ENCODE peak calls at places on chromosomes 2 and 18, in nine cellular contexts. P, U, G, A, B, W, K, X and H are unnamed samples.

GRCh38 chr2:61959381-61960293 is 54.2 kb downstream of the COMMD1 start:
- DNase-seq in P (no peak), U (no peak), G (no peak), A (no peak), B (peak), W (no peak), K (no peak), X (no peak), H (no peak)

GRCh38 chr2:217943379-217944321 is 59.1 kb downstream of the TNS1 start:
- DNase-seq in P (no peak), U (peak), G (no peak), A (no peak), B (peak), W (peak), K (no peak), X (peak), H (peak)

GRCh38 chr2:6913415-6914157 is 3.6 kb upstream of the RNF144A start:
- DNase-seq in P (no peak), U (no peak), G (no peak), A (peak), B (no peak), W (no peak), K (no peak), X (no peak), H (no peak)

GRCh38 chr2:121974919-121975654 is 219.6 kb downstream of the TSN start:
- DNase-seq in P (peak), U (peak), G (peak), A (peak), B (peak), W (peak), K (peak), X (no peak), H (peak)

GRCh38 chr2:69466728-69467127 is 29.5 kb upstream of the NFU1 start:
- DNase-seq in P (no peak), U (no peak), G (no peak), A (no peak), B (no peak), W (no peak), K (no peak), X (no peak), H (no peak)

GRCh38 chr2:130327703-130328527 is 14.8 kb upstream of the IMP4 start:
- DNase-seq in P (no peak), U (peak), G (no peak), A (no peak), B (no peak), W (no peak), K (no peak), X (no peak), H (no peak)

GRCh38 chr2:61575447-61575859 is 37.3 kb upstream of the XPO1 start:
- DNase-seq in P (no peak), U (peak), G (peak), A (no peak), B (peak), W (no peak), K (no peak), X (no peak), H (no peak)

GRCh38 chr2:149826471-149827125 is 239.0 kb upstream of the MMADHC start:
- DNase-seq in P (no peak), U (no peak), G (no peak), A (no peak), B (no peak), W (no peak), K (no peak), X (no peak), H (no peak)

GRCh38 chr2:114389021-114389420 is 53.4 kb upstream of the DPP10 start:
- DNase-seq in P (no peak), U (no peak), G (no peak), A (no peak), B (no peak), W (no peak), K (no peak), X (no peak), H (no peak)

GRCh38 chr2:46780801-46781445 is 134.7 kb downstream of the MCFD2 start:
- DNase-seq in P (no peak), U (no peak), G (no peak), A (no peak), B (peak), W (no peak), K (no peak), X (no peak), H (no peak)

GRCh38 chr2:12091201-12091806 is 344.9 kb downstream of the LPIN1 start:
- DNase-seq in P (no peak), U (peak), G (no peak), A (no peak), B (no peak), W (no peak), K (no peak), X (no peak), H (no peak)

GRCh38 chr18:58167073-58167472 is 123.0 kb downstream of the NEDD4L start:
- DNase-seq in P (no peak), U (no peak), G (no peak), A (no peak), B (no peak), W (no peak), K (no peak), X (no peak), H (no peak)

GRCh38 chr2:230326453-230327417 is at the start of gene SP140L:
- DNase-seq in P (peak), U (peak), G (peak), A (peak), B (peak), W (peak), K (peak), X (peak), H (peak)

GRCh38 chr2:75199428-75200011 is at the start of gene TACR1:
- DNase-seq in P (peak), U (peak), G (peak), A (peak), B (peak), W (no peak), K (peak), X (peak), H (no peak)

GRCh38 chr2:191488135-191488534 is 189.8 kb upstream of the NABP1 start:
- DNase-seq in P (no peak), U (peak), G (no peak), A (no peak), B (no peak), W (no peak), K (no peak), X (no peak), H (no peak)

GRCh38 chr2:44937688-44938240 is 3.7 kb upstream of the SIX3 start:
- DNase-seq in P (no peak), U (no peak), G (no peak), A (no peak), B (peak), W (peak), K (no peak), X (no peak), H (no peak)

GRCh38 chr2:66521459-66521858 is 86.5 kb downstream of the MEIS1 start:
- DNase-seq in P (no peak), U (no peak), G (no peak), A (no peak), B (no peak), W (no peak), K (no peak), X (no peak), H (no peak)

GRCh38 chr18:79393181-79393598 is 2.5 kb upstream of the NFATC1 start:
- DNase-seq in P (peak), U (no peak), G (no peak), A (no peak), B (peak), W (no peak), K (no peak), X (peak), H (peak)

GRCh38 chr2:109129921-109130725 is 1.1 kb downstream of the SH3RF3 start:
- DNase-seq in P (no peak), U (no peak), G (no peak), A (no peak), B (no peak), W (no peak), K (no peak), X (no peak), H (no peak)

GRCh38 chr2:135839713-135840112 is 2.7 kb upstream of the LCT start:
- DNase-seq in P (no peak), U (no peak), G (no peak), A (no peak), B (no peak), W (no peak), K (no peak), X (no peak), H (no peak)

GRCh38 chr18:65269375-65269774 is 481.4 kb upstream of the CDH7 start:
- DNase-seq in P (no peak), U (no peak), G (no peak), A (no peak), B (no peak), W (no peak), K (no peak), X (no peak), H (no peak)

GRCh38 chr2:18118703-18119102 is 240.2 kb downstream of the KCNS3 start:
- DNase-seq in P (no peak), U (no peak), G (no peak), A (no peak), B (no peak), W (no peak), K (no peak), X (no peak), H (no peak)

GRCh38 chr2:146820672-146821071 is 1024.2 kb upstream of the ACVR2A start:
- DNase-seq in P (no peak), U (peak), G (no peak), A (no peak), B (no peak), W (no peak), K (no peak), X (no peak), H (no peak)

GRCh38 chr18:61209802-61210201 is 123.4 kb upstream of the CDH20 start:
- DNase-seq in P (no peak), U (no peak), G (no peak), A (no peak), B (no peak), W (no peak), K (no peak), X (no peak), H (no peak)

GRCh38 chr2:202215179-202215578 is 23.2 kb downstream of the SUMO1 start:
- DNase-seq in P (no peak), U (no peak), G (no peak), A (no peak), B (no peak), W (no peak), K (no peak), X (no peak), H (no peak)

GRCh38 chr18:31275722-31276463 is 42.1 kb upstream of the DSG1 start:
- DNase-seq in P (no peak), U (peak), G (no peak), A (no peak), B (peak), W (peak), K (no peak), X (no peak), H (no peak)

GRCh38 chr2:110678457-110679336 is 834 bp upstream of the BUB1 start:
- DNase-seq in P (peak), U (no peak), G (no peak), A (peak), B (peak), W (no peak), K (peak), X (no peak), H (peak)

GRCh38 chr2:61905372-61906186 is at the start of gene COMMD1:
- DNase-seq in P (peak), U (peak), G (peak), A (peak), B (peak), W (no peak), K (peak), X (peak), H (peak)

GRCh38 chr2:190714958-190715357 is 66.1 kb downstream of the NAB1 start:
- DNase-seq in P (no peak), U (peak), G (no peak), A (no peak), B (no peak), W (peak), K (no peak), X (no peak), H (no peak)

GRCh38 chr2:152354909-152355308 is 19.9 kb downstream of the FMNL2 start:
- DNase-seq in P (no peak), U (no peak), G (no peak), A (no peak), B (no peak), W (no peak), K (no peak), X (no peak), H (no peak)

GRCh38 chr2:62765619-62766376 is 60.3 kb downstream of the EHBP1 start:
- DNase-seq in P (no peak), U (no peak), G (no peak), A (no peak), B (no peak), W (no peak), K (no peak), X (no peak), H (no peak)

GRCh38 chr2:214481204-214481603 is 70.3 kb downstream of the VWC2L start:
- DNase-seq in P (no peak), U (no peak), G (no peak), A (no peak), B (no peak), W (no peak), K (no peak), X (no peak), H (no peak)

GRCh38 chr2:217434183-217434620 is 568.6 kb downstream of the TNS1 start:
- DNase-seq in P (no peak), U (peak), G (peak), A (peak), B (peak), W (peak), K (no peak), X (peak), H (peak)